ENCODE peak calls at places on chromosomes 11 and 22, in four cellular contexts. K is fibroblast of lung; F is stimulated activated CD4-positive, alpha-beta T cell treated with anti-CD3 and anti-CD28 coated beads, Interleukin-1b, Interleukin-23, amount 100 ng/mL, for 24 hours; O is smooth muscle cell of the brain vasculature. P is an unnamed sample.

GRCh38 chr22:39103431-39103830 is 6.4 kb downstream of the APOBEC3H start:
- DNase-seq in O (no peak), F (no peak), K (no peak), P (no peak)

GRCh38 chr22:48366591-48366990 is 1461.1 kb downstream of the BRD1 start:
- DNase-seq in K (no peak), O (no peak), F (no peak), P (no peak)

GRCh38 chr11:12543596-12544415 is 130.4 kb upstream of the TEAD1 start:
- DNase-seq in F (no peak), O (no peak), K (no peak), P (no peak)

GRCh38 chr11:40269865-40270264 is 1189.6 kb downstream of the LRRC4C start:
- DNase-seq in O (no peak), F (no peak), K (peak), P (no peak)

GRCh38 chr22:46947516-46948260 is 185.2 kb downstream of the TBC1D22A start:
- DNase-seq in K (no peak), F (no peak), O (no peak), P (no peak)

GRCh38 chr22:49833340-49834007 is 5.8 kb upstream of the BRD1 start:
- DNase-seq in F (no peak), O (no peak), K (no peak), P (no peak)

GRCh38 chr11:44235765-44236201 is 74.2 kb downstream of the ALX4 start:
- DNase-seq in K (peak), O (no peak), F (no peak), P (no peak)

GRCh38 chr11:79809487-79809886 is 368.7 kb upstream of the TENM4 start:
- DNase-seq in F (no peak), K (no peak), O (no peak), P (no peak)

GRCh38 chr11:36265793-36266628 is 23.2 kb downstream of the COMMD9 start:
- DNase-seq in O (no peak), F (peak), K (peak), P (peak)

P was measured in NCI-H1048.